ENCODE peak calls at places on chromosome 9, in four cellular contexts. H, N, J and K are unnamed samples.

GRCh38 chr9:6566409-6567139 is 79.0 kb downstream of the GLDC start:
- DNase-seq in H (peak), N (no peak), J (peak), K (no peak)

GRCh38 chr9:95048225-95049087 is 269.1 kb downstream of the FANCC start:
- DNase-seq in H (peak), N (peak), J (peak), K (peak)

GRCh38 chr9:20823051-20823450 is 139.0 kb downstream of the FOCAD start:
- DNase-seq in H (no peak), N (no peak), J (no peak), K (no peak)

GRCh38 chr9:123475407-123475806 is 119.4 kb downstream of the CRB2 start:
- DNase-seq in H (no peak), N (peak), J (no peak), K (no peak)

GRCh38 chr9:92527291-92527828 is 8.4 kb downstream of the ECM2 start:
- DNase-seq in H (no peak), N (no peak), J (no peak), K (no peak)

GRCh38 chr9:35618854-35619799 is 914 bp upstream of the CD72 start:
- DNase-seq in H (peak), N (no peak), J (peak), K (no peak)

GRCh38 chr9:119157196-119157595 is 212.0 kb downstream of the BRINP1 start:
- DNase-seq in H (no peak), N (no peak), J (no peak), K (no peak)

GRCh38 chr9:87256973-87257372 is 240.7 kb upstream of the DAPK1 start:
- DNase-seq in H (no peak), N (no peak), J (peak), K (no peak)

GRCh38 chr9:101326501-101326900 is 58.3 kb downstream of the BAAT start:
- DNase-seq in H (no peak), N (no peak), J (no peak), K (no peak)

GRCh38 chr9:70315389-70315788 is 56.6 kb downstream of the SMC5 start:
- DNase-seq in H (no peak), N (no peak), J (peak), K (no peak)

GRCh38 chr9:109745335-109746283 is 34.4 kb upstream of the PALM2AKAP2 start:
- DNase-seq in H (peak), N (peak), J (peak), K (no peak)

GRCh38 chr9:121324755-121325154 is 45.3 kb downstream of the STOM start:
- DNase-seq in H (no peak), N (no peak), J (no peak), K (no peak)

GRCh38 chr9:19408693-19409405 is at the start of gene ACER2:
- DNase-seq in H (peak), N (peak), J (peak), K (peak)

GRCh38 chr9:87564111-87564510 is 66.4 kb downstream of the DAPK1 start:
- DNase-seq in H (no peak), N (no peak), J (no peak), K (no peak)

GRCh38 chr9:114302727-114303126 is 20.2 kb upstream of the ORM1 start:
- DNase-seq in H (no peak), N (peak), J (no peak), K (peak)

GRCh38 chr9:137380171-137380570 is 42.8 kb downstream of the EXD3 start:
- DNase-seq in H (no peak), N (no peak), J (no peak), K (no peak)

GRCh38 chr9:33102551-33103210 is 26.2 kb upstream of the SMU1 start:
- DNase-seq in H (no peak), N (no peak), J (no peak), K (peak)

GRCh38 chr9:100639851-100640250 is 62.0 kb downstream of the CAVIN4 start:
- DNase-seq in H (no peak), N (no peak), J (no peak), K (no peak)

GRCh38 chr9:88503101-88503844 is 31.7 kb upstream of the NXNL2 start:
- DNase-seq in H (no peak), N (peak), J (no peak), K (no peak)

GRCh38 chr9:98635374-98635773 is 73.4 kb downstream of the GABBR2 start:
- DNase-seq in H (no peak), N (no peak), J (no peak), K (no peak)

GRCh38 chr9:5631021-5631420 is 2.1 kb downstream of the RIC1 start:
- DNase-seq in H (no peak), N (no peak), J (peak), K (no peak)

GRCh38 chr9:2676466-2676865 is 40.8 kb upstream of the KCNV2 start:
- DNase-seq in H (no peak), N (no peak), J (no peak), K (no peak)

GRCh38 chr9:2679011-2679410 is 38.3 kb upstream of the KCNV2 start:
- DNase-seq in H (no peak), N (no peak), J (no peak), K (no peak)

GRCh38 chr9:2674141-2674824 is 43.0 kb upstream of the KCNV2 start:
- DNase-seq in H (no peak), N (no peak), J (no peak), K (no peak)

GRCh38 chr9:2677927-2678889 is 39.1 kb upstream of the KCNV2 start:
- DNase-seq in H (no peak), N (no peak), J (no peak), K (no peak)

DNA sequence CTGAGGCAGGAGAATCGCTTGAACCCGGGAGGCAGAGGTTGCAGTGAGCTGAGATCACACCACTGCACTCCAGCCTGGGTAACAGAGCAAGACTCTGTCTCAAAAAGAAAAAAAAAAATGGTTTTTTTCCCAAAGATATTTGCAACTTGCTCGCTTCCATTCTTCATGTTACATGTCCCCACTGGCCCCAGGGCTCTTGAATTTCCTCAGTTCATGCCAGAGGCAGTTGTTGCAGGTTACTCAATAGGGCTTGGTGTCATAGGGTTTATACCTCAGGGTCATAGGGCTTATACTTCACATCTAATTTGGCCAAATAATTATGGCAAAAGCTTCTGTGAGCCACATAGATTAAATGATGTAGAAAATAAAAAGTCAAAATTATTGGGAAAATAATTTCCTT is 44.1 kb upstream of the KCNV2 start:
- DNase-seq in H (no peak), N (no peak), J (no peak), K (no peak)
- TF ChIP-seq CTCF in H (no peak), N (no peak), J (no peak), K (no peak)

GRCh38 chr9:131810351-131811170 is 70.7 kb upstream of the RAPGEF1 start:
- DNase-seq in H (peak), N (no peak), J (no peak), K (no peak)
- TF ChIP-seq CTCF in H (peak), N (no peak), J (no peak), K (no peak)

DNA sequence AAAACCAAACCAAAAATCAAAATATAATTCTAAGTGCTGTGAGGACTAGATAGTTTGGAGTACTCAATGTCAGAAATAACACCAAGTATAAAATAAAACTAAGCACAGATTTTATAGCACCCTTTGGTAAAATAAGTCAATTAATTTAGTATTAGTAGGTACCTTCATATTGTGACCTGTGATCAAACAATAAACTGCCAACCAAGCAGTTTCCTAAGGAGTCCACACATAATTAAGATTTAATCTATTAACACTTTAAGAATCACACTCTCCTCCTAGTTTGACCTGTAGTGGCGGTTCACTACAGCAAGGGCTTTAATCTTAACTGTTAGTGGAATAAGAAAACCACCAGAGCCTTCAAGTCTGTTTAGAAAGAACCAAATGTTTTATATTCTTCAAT is 2.8 kb downstream of the HNRNPK start:
- DNase-seq in H (no peak), N (no peak), J (no peak), K (no peak)
- TF ChIP-seq CTCF in H (no peak), N (no peak), J (no peak), K (no peak)

GRCh38 chr9:27248702-27249101 is 48.2 kb downstream of the EQTN start:
- DNase-seq in H (no peak), N (no peak), J (no peak), K (no peak)

DNA sequence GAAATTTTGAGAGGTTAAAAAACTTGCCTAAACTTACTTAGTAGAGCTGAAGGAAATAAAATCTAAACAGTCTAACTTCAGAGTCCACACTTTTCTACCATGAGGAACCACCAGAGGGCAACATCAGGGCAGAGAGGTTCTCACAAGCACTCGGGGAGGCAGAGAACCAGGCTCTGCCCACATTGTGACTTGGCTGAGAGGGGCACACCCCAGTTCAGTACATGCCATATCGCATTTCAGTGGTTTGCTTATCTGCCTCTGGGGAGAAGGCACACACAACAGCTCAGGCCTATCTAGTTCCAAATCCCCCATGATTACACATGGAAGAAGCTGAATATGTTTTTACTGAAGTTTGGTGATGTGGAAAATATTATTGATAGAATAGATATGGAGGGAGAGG is 49.2 kb downstream of the EQTN start:
- DNase-seq in H (peak), N (no peak), J (peak), K (no peak)
- TF ChIP-seq CTCF in H (peak), N (peak), J (peak), K (peak)

GRCh38 chr9:82492274-82492673 is 503.7 kb downstream of the SPATA31D1 start:
- DNase-seq in H (no peak), N (no peak), J (no peak), K (no peak)
- TF ChIP-seq CTCF in H (no peak), N (no peak), J (no peak), K (no peak)

DNA sequence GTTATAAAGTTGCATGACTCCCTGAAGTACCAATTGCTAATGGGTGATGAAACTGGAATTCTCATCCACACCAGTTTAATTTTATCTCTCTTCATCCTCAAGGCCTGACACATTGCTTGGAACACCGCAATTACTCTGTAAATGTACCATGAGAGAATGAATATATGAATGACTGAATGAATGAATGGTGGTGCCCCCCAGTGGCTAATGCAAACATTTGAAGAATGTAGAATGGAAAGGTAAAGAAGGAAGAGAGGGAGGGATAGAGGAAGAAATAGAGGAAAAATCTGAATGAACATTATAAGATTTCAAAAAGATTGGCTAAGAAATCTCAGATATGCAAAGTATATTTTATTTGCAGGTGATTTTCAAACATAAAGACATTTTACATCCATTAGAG is 13.1 kb downstream of the PAPPA start:
- DNase-seq in H (no peak), N (no peak), J (no peak), K (no peak)
- TF ChIP-seq CTCF in H (no peak), N (no peak), J (no peak), K (peak)